ENCODE peak calls at places on chromosomes 6 and 20, in seven cellular contexts. Q is CD8-positive, alpha-beta memory T cell; G is Peyer's patch; Z is neural progenitor cell; P is psoas muscle; D is heart left ventricle; J is uterus. L is an unnamed sample.

GRCh38 chr6:166143011-166143410 is 24.6 kb downstream of the TBXT start:
- DNase-seq in G (no peak), Q (no peak), P (no peak), J (no peak), Z (no peak), D (peak; percentile 49), L (peak; percentile 38)

GRCh38 chr6:128515550-128516513 is 4.6 kb downstream of the PTPRK start:
- DNase-seq in P (no peak), Q (no peak), D (no peak), J (no peak), G (no peak), Z (no peak), L (peak; percentile 3)

GRCh38 chr6:39214846-39215639 is 14.2 kb downstream of the KCNK5 start:
- DNase-seq in Z (no peak), Q (no peak), G (no peak), J (no peak), P (no peak), D (no peak), L (peak; percentile 81)

GRCh38 chr20:14148042-14148441 is 152.7 kb downstream of the MACROD2 start:
- DNase-seq in Q (no peak), G (no peak), Z (no peak), P (no peak), J (no peak), D (no peak), L (peak; percentile 72)

GRCh38 chr6:162251257-162251656 is 476.3 kb downstream of the PRKN start:
- DNase-seq in G (no peak), P (no peak), Z (peak; percentile 37), Q (no peak), D (no peak), J (no peak), L (peak; percentile 5)

GRCh38 chr20:896626-897025 is 19.5 kb downstream of the ANGPT4 start:
- DNase-seq in Z (no peak), Q (no peak), D (no peak), J (no peak), G (no peak), P (no peak), L (no peak)

GRCh38 chr6:106103728-106104109 is 17.6 kb downstream of the PRDM1 start:
- DNase-seq in Q (peak; percentile 68), Z (no peak), D (no peak), P (no peak), G (peak; percentile 81), J (no peak), L (no peak)

GRCh38 chr20:53023717-53024116 is 51.6 kb downstream of the TSHZ2 start:
- DNase-seq in Z (no peak), G (no peak), J (no peak), D (no peak), Q (no peak), P (no peak), L (no peak)

GRCh38 chr20:36654506-36654905 is 8.5 kb upstream of the SLA2 start:
- DNase-seq in Z (no peak), Q (no peak), P (no peak), J (no peak), D (no peak), G (no peak), L (no peak)

DNA sequence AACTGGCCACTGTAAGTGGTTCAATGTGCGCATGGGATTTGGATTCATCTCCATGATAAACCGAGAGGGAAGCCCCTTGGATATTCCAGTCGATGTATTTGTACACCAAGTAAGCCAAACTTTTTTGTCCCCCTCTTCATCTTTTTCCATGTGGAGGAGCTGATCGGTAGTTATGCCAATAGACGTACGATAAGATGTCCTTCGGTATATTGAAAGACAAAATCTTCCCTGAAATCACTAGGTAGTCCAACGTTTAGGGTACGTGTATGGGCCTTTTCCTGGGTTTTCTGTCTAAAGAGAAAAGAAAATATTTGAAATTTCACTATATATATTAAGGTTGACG is 1.2 kb downstream of the LIN28B start:
- DNase-seq in Q (no peak), P (no peak), Z (peak; percentile 18), J (no peak), D (no peak), G (no peak), L (no peak)
- H3K4me3 ChIP-seq in Q (no peak overlapping the region), P (no peak overlapping the region), Z (peak overlapping the region; percentile 65), J (no peak overlapping the region), D (no peak overlapping the region), G (no peak overlapping the region), L (no peak overlapping the region)

DNA sequence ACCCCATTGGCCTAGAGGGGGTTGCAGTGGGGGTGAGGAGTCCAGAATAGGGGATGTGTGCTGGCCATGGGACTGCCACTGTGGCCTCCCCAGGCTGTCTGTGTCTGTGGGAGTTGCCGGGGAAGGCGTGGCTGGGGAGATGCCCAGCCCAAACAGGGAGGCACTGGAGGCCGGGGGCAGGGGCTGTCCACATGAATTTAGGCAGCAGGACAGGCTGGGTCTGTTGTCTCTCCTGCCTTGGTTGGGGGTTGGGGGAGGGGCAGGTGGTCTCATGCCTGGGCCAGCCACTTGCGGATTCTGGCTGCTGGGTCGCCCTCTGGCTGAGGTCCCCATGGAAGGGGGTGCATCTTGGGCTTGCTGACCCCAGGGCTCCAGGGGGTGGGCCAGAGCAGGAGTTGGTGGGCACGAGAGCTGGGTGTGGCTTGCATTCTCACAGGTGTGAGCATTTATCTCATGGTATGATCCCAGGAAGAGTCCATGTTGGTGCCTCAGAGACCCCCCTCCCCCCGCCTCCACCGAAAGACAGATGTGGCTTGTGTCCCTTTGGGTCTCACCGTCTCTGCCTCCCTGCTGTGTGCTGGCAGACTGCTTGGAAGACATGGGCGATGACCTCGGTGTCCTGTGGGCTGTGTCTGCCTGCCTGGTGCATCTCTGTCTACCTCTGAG is 4.0 kb downstream of the SOX18 start:
- DNase-seq in Q (no peak), J (no peak), G (no peak), Z (no peak), P (no peak), D (peak; percentile 72), L (peak; percentile 41)
- H3K27me3 ChIP-seq in Q (peaks cover 13% of the 10 kb centered on the region), J (no peaks in the 10 kb centered on the region), G (peaks cover 39% of the 10 kb centered on the region), Z (peaks cover 100% of the 10 kb centered on the region), P (no peaks in the 10 kb centered on the region), D (peaks cover 31% of the 10 kb centered on the region), L (no peaks in the 10 kb centered on the region)

GRCh38 chr6:21935142-21935541 is 341.6 kb downstream of the SOX4 start:
- DNase-seq in G (no peak), D (no peak), Q (no peak), P (no peak), J (no peak), Z (no peak), L (no peak)
- H3K9me3 ChIP-seq in G (no peaks in the 10 kb centered on the region), D (no peaks in the 10 kb centered on the region), Q (peaks cover 4% of the 10 kb centered on the region), P (no peaks in the 10 kb centered on the region), J (no peaks in the 10 kb centered on the region), Z (no peaks in the 10 kb centered on the region), L (no peaks in the 10 kb centered on the region)

GRCh38 chr6:142846883-142847287 is 98.1 kb downstream of the HIVEP2 start:
- DNase-seq in P (peak; percentile 78), Q (no peak), Z (no peak), G (no peak), J (peak; percentile 34), D (peak; percentile 67), L (peak; percentile 92)

GRCh38 chr6:142845624-142846458 is 99.1 kb downstream of the HIVEP2 start:
- DNase-seq in Z (peak; percentile 87), Q (peak; percentile 80), G (peak; percentile 93), J (peak; percentile 79), D (peak; percentile 96), P (peak; percentile 94), L (peak; percentile 87)

GRCh38 chr6:142848969-142849368 is 96.0 kb downstream of the HIVEP2 start:
- DNase-seq in Q (no peak), J (no peak), D (no peak), G (no peak), P (no peak), Z (no peak), L (no peak)

GRCh38 chr6:142846459-142846831 is 98.5 kb downstream of the HIVEP2 start:
- DNase-seq in D (no peak), Q (no peak), J (no peak), P (no peak), G (no peak), Z (no peak), L (no peak)

GRCh38 chr6:142848156-142848555 is 96.8 kb downstream of the HIVEP2 start:
- DNase-seq in J (no peak), Z (no peak), D (no peak), Q (no peak), G (no peak), P (no peak), L (no peak)
- H3K4me3 ChIP-seq in J (no peak overlapping the region), Z (no peak overlapping the region), D (no peak overlapping the region), Q (no peak overlapping the region), G (no peak overlapping the region), P (no peak overlapping the region), L (no peak overlapping the region)

DNA sequence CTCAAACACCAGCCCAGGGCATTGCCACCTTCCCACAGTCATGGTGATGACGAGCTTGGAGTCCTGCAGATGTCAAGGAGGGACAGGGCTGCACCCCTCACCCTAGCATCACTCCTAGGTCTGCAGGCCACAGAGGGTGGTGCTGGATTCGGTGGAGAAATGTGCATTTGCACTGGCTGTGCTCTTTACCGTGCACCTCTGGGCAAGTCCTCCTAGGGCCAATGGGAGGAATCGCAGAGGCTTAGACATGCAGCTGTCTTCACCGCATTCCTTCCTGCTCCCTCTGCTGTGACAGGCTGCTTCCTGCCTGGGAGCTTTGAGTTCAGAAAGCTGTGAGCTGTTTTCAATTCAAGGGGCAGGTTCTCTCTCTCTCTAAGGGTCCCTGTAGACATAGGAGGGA is 85.0 kb downstream of the EDN3 start:
- DNase-seq in Q (peak; percentile 23), D (no peak), J (no peak), G (no peak), P (no peak), Z (peak; percentile 66), L (no peak)
- H3K27me3 ChIP-seq in Q (no peaks in the 10 kb centered on the region), D (no peaks in the 10 kb centered on the region), J (no peaks in the 10 kb centered on the region), G (no peaks in the 10 kb centered on the region), P (no peaks in the 10 kb centered on the region), Z (no peaks in the 10 kb centered on the region), L (no peaks in the 10 kb centered on the region)

GRCh38 chr20:29419378-29419777 is 1838.1 kb upstream of the DEFB115 start:
- DNase-seq in J (no peak), Z (no peak), P (no peak), D (no peak), G (no peak), Q (no peak), L (no peak)
- H3K9me3 ChIP-seq in J (no peaks in the 10 kb centered on the region), Z (no peaks in the 10 kb centered on the region), P (no peaks in the 10 kb centered on the region), D (no peaks in the 10 kb centered on the region), G (no peaks in the 10 kb centered on the region), Q (no peaks in the 10 kb centered on the region), L (no peaks in the 10 kb centered on the region)

L was measured in MG63.